ENCODE peak calls at places on chromosomes 12 and 14, in six cellular contexts. One of them, this sample, is unnamed.
A peak's percentile ranks its signal among the peaks of the same experiment; 100 is the strongest.

GRCh38 chr14:105864651-105865265 is 338.4 kb downstream of the TMEM121 start:
- DNase-seq in GM04504: no peak
- DNase-seq in HFFc6: no peak
- DNase-seq in OCI-LY7: no peak
- DNase-seq in astrocyte of the spinal cord: no peak
- DNase-seq in tibial artery: peak; percentile 16
- DNase-seq in this sample: no peak

GRCh38 chr14:105255021-105255507 is 6.7 kb downstream of the BTBD6 start:
- DNase-seq in astrocyte of the spinal cord: peak; percentile 23
- DNase-seq in OCI-LY7: no peak
- DNase-seq in GM04504: no peak
- DNase-seq in HFFc6: peak; percentile 29
- DNase-seq in tibial artery: no peak
- DNase-seq in this sample: no peak

GRCh38 chr14:32201816-32202467 is at the start of gene RNU6-7:
- DNase-seq in GM04504: no peak
- DNase-seq in astrocyte of the spinal cord: no peak
- DNase-seq in HFFc6: no peak
- DNase-seq in tibial artery: no peak
- DNase-seq in OCI-LY7: no peak
- DNase-seq in this sample: peak; percentile 25

GRCh38 chr12:46579474-46579873 is 206.9 kb upstream of the SLC38A2 start:
- DNase-seq in tibial artery: no peak
- DNase-seq in HFFc6: no peak
- DNase-seq in OCI-LY7: no peak
- DNase-seq in GM04504: no peak
- DNase-seq in astrocyte of the spinal cord: no peak
- DNase-seq in this sample: no peak

GRCh38 chr14:83664389-83664788 is 1865.6 kb upstream of the FLRT2 start:
- DNase-seq in HFFc6: no peak
- DNase-seq in astrocyte of the spinal cord: no peak
- DNase-seq in GM04504: no peak
- DNase-seq in OCI-LY7: no peak
- DNase-seq in tibial artery: no peak
- DNase-seq in this sample: no peak

GRCh38 chr14:98293527-98293926 is 978.5 kb downstream of the BCL11B start:
- DNase-seq in OCI-LY7: no peak
- DNase-seq in GM04504: no peak
- DNase-seq in astrocyte of the spinal cord: peak; percentile 67
- DNase-seq in HFFc6: no peak
- DNase-seq in tibial artery: no peak
- DNase-seq in this sample: no peak

GRCh38 chr12:122825773-122826724 is 9.2 kb upstream of the HIP1R start:
- DNase-seq in tibial artery: no peak
- DNase-seq in astrocyte of the spinal cord: peak; percentile 29
- DNase-seq in OCI-LY7: no peak
- DNase-seq in GM04504: no peak
- DNase-seq in HFFc6: no peak
- DNase-seq in this sample: no peak

GRCh38 chr14:101843038-101843437 is 81.5 kb downstream of the PPP2R5C start:
- DNase-seq in GM04504: no peak
- DNase-seq in tibial artery: no peak
- DNase-seq in HFFc6: no peak
- DNase-seq in astrocyte of the spinal cord: no peak
- DNase-seq in OCI-LY7: no peak
- DNase-seq in this sample: no peak

GRCh38 chr14:90698379-90698869 is 117.8 kb downstream of the TTC7B start:
- DNase-seq in OCI-LY7: no peak
- DNase-seq in astrocyte of the spinal cord: peak; percentile 77
- DNase-seq in HFFc6: no peak
- DNase-seq in tibial artery: peak; percentile 73
- DNase-seq in GM04504: peak; percentile 33
- DNase-seq in this sample: peak; percentile 80

GRCh38 chr12:52865090-52865944 is 16.5 kb upstream of the KRT78 start:
- DNase-seq in HFFc6: peak; percentile 62
- DNase-seq in astrocyte of the spinal cord: peak; percentile 66
- DNase-seq in tibial artery: peak; percentile 56
- DNase-seq in OCI-LY7: peak; percentile 25
- DNase-seq in GM04504: no peak
- DNase-seq in this sample: peak; percentile 86

GRCh38 chr12:29782285-29782820 is 1.4 kb downstream of the TMTC1 start:
- DNase-seq in HFFc6: no peak
- DNase-seq in GM04504: peak; percentile 21
- DNase-seq in OCI-LY7: no peak
- DNase-seq in tibial artery: no peak
- DNase-seq in astrocyte of the spinal cord: peak; percentile 78
- DNase-seq in this sample: peak; percentile 60

GRCh38 chr14:90675399-90675798 is 140.8 kb downstream of the TTC7B start:
- DNase-seq in HFFc6: peak; percentile 69
- DNase-seq in GM04504: peak; percentile 44
- DNase-seq in tibial artery: peak; percentile 67
- DNase-seq in astrocyte of the spinal cord: peak; percentile 38
- DNase-seq in OCI-LY7: no peak
- DNase-seq in this sample: no peak

This sample was measured in dermis blood vessel endothelial cell.